ENCODE peak calls at places on chromosomes 12 and 14, in eight cellular contexts. Q is cardiac muscle cell, G is right cardiac atrium, U is NT2/D1, X is fibroblast of mammary gland, A is hepatocyte, O is sigmoid colon, K is pancreas. B is an unnamed sample.

GRCh38 chr12:26872623-26873022 is 39.6 kb upstream of the ITPR2 start:
- DNase-seq in Q (no peak), G (no peak), U (no peak), X (no peak), A (no peak), O (no peak), K (no peak), B (no peak)

GRCh38 chr12:130765186-130765659 is 49.1 kb upstream of the RIMBP2 start:
- DNase-seq in Q (no peak), G (no peak), U (no peak), X (peak; percentile 44), A (no peak), O (no peak), K (no peak), B (peak; percentile 33)

GRCh38 chr12:114392909-114393308 is 13.0 kb downstream of the TBX5 start:
- DNase-seq in Q (no peak), G (no peak), U (no peak), X (no peak), A (no peak), O (no peak), K (no peak), B (no peak)

GRCh38 chr12:8471093-8471492 is 15.3 kb downstream of the CLEC6A start:
- DNase-seq in Q (no peak), G (no peak), U (no peak), X (no peak), A (no peak), O (no peak), K (no peak), B (no peak)

GRCh38 chr12:77845831-77846230 is 15.1 kb downstream of the NAV3 start:
- DNase-seq in Q (peak; percentile 52), G (no peak), U (no peak), X (peak; percentile 62), A (no peak), O (no peak), K (no peak), B (no peak)

GRCh38 chr12:84553331-84554117 is 359.1 kb downstream of the SLC6A15 start:
- DNase-seq in Q (no peak), G (no peak), U (no peak), X (no peak), A (no peak), O (no peak), K (no peak), B (no peak)

GRCh38 chr12:83042441-83043215 is 355.9 kb downstream of the TMTC2 start:
- DNase-seq in Q (peak; percentile 13), G (no peak), U (no peak), X (no peak), A (no peak), O (peak; percentile 59), K (no peak), B (no peak)

GRCh38 chr12:49954863-49955830 is 4.6 kb downstream of the AQP2 start:
- DNase-seq in Q (no peak), G (no peak), U (no peak), X (no peak), A (no peak), O (no peak), K (no peak), B (no peak)

GRCh38 chr12:108594-108993 is 42.0 kb downstream of the IQSEC3 start:
- DNase-seq in Q (no peak), G (peak; percentile 40), U (no peak), X (no peak), A (no peak), O (peak; percentile 68), K (peak; percentile 68), B (no peak)

GRCh38 chr14:45679852-45680251 is 426.9 kb upstream of the MIS18BP1 start:
- DNase-seq in Q (peak; percentile 29), G (no peak), U (no peak), X (peak; percentile 73), A (no peak), O (no peak), K (no peak), B (no peak)

GRCh38 chr12:53097564-53098353 is at the start of gene IGFBP6:
- DNase-seq in Q (peak; percentile 44), G (peak; percentile 78), U (no peak), X (peak; percentile 34), A (peak; percentile 82), O (peak; percentile 85), K (peak; percentile 77), B (no peak)

GRCh38 chr12:104219908-104220404 is 4.4 kb downstream of the TXNRD1 start:
- DNase-seq in Q (no peak), G (no peak), U (no peak), X (peak; percentile 83), A (peak; percentile 75), O (no peak), K (no peak), B (peak; percentile 99)

GRCh38 chr12:89414322-89414721 is 62.0 kb upstream of the DUSP6 start:
- DNase-seq in Q (no peak), G (no peak), U (no peak), X (no peak), A (no peak), O (no peak), K (no peak), B (no peak)

GRCh38 chr14:23376477-23377200 is at the start of gene CMTM5:
- DNase-seq in Q (peak; percentile 33), G (peak; percentile 57), U (no peak), X (no peak), A (no peak), O (peak; percentile 80), K (no peak), B (no peak)

GRCh38 chr14:101665478-101666078 is 95.9 kb upstream of the PPP2R5C start:
- DNase-seq in Q (peak; percentile 55), G (no peak), U (peak; percentile 22), X (peak; percentile 43), A (peak; percentile 60), O (no peak), K (no peak), B (peak; percentile 56)

GRCh38 chr12:26631846-26632245 is 201.1 kb downstream of the ITPR2 start:
- DNase-seq in Q (peak; percentile 42), G (no peak), U (no peak), X (no peak), A (no peak), O (no peak), K (no peak), B (no peak)

GRCh38 chr12:1054103-1054838 is 63.2 kb downstream of the ERC1 start:
- DNase-seq in Q (peak; percentile 16), G (no peak), U (peak; percentile 63), X (no peak), A (peak; percentile 9), O (no peak), K (no peak), B (no peak)

GRCh38 chr12:66060361-66060907 is 70.1 kb downstream of the LLPH start:
- DNase-seq in Q (no peak), G (no peak), U (no peak), X (no peak), A (no peak), O (no peak), K (no peak), B (no peak)

GRCh38 chr12:66052988-66053615 is 77.4 kb downstream of the LLPH start:
- DNase-seq in Q (no peak), G (no peak), U (no peak), X (no peak), A (no peak), O (no peak), K (no peak), B (no peak)

GRCh38 chr12:66051361-66051760 is 79.2 kb downstream of the LLPH start:
- DNase-seq in Q (no peak), G (no peak), U (no peak), X (no peak), A (no peak), O (no peak), K (no peak), B (no peak)

GRCh38 chr12:66059670-66060069 is 70.9 kb downstream of the LLPH start:
- DNase-seq in Q (no peak), G (no peak), U (no peak), X (no peak), A (no peak), O (no peak), K (no peak), B (no peak)

GRCh38 chr12:66055837-66056319 is 74.7 kb downstream of the LLPH start:
- DNase-seq in Q (no peak), G (no peak), U (no peak), X (peak; percentile 29), A (no peak), O (no peak), K (no peak), B (no peak)
- H3K4me3 ChIP-seq in Q (no peak overlapping the region), G (no peak overlapping the region), U (no peak overlapping the region), X (no peak overlapping the region), A (no peak overlapping the region), O (no peak overlapping the region), K (no peak overlapping the region), B (no peak overlapping the region)

GRCh38 chr12:2161478-2161877 is 108.7 kb downstream of the CACNA1C start:
- DNase-seq in Q (peak; percentile 81), G (peak; percentile 86), U (no peak), X (peak; percentile 84), A (no peak), O (peak; percentile 97), K (peak; percentile 37), B (peak; percentile 86)
- H3K4me3 ChIP-seq in Q (no peak overlapping the region), G (no peak overlapping the region), U (no peak overlapping the region), X (no peak overlapping the region), A (no peak overlapping the region), O (no peak overlapping the region), K (no peak overlapping the region), B (no peak overlapping the region)

GRCh38 chr12:21940549-21940948 is 677 bp downstream of the ABCC9 start:
- DNase-seq in Q (no peak), G (no peak), U (peak; percentile 16), X (peak; percentile 28), A (no peak), O (no peak), K (no peak), B (no peak)

GRCh38 chr12:21945002-21945401 is 3.8 kb upstream of the ABCC9 start:
- DNase-seq in Q (no peak), G (no peak), U (no peak), X (no peak), A (no peak), O (no peak), K (no peak), B (no peak)

GRCh38 chr12:21941522-21942376 is 523 bp upstream of the ABCC9 start:
- DNase-seq in Q (peak; percentile 58), G (peak; percentile 77), U (peak; percentile 68), X (peak; percentile 69), A (peak; percentile 75), O (peak; percentile 87), K (peak; percentile 60), B (no peak)

GRCh38 chr12:21940972-21941521 is at the start of gene ABCC9:
- DNase-seq in Q (peak; percentile 35), G (peak; percentile 62), U (peak; percentile 65), X (peak; percentile 58), A (peak; percentile 46), O (peak; percentile 81), K (peak; percentile 55), B (no peak)

GRCh38 chr12:21942377-21942703 is 1.1 kb upstream of the ABCC9 start:
- DNase-seq in Q (no peak), G (no peak), U (no peak), X (no peak), A (no peak), O (no peak), K (no peak), B (no peak)
- H3K4me3 ChIP-seq in Q (peak overlapping the region; percentile 43), G (peak overlapping the region; percentile 75), U (peak overlapping the region; percentile 73), X (peak overlapping the region; percentile 61), A (peak overlapping the region; percentile 70), O (peak overlapping the region; percentile 59), K (peak overlapping the region; percentile 48), B (no peak overlapping the region)

DNA sequence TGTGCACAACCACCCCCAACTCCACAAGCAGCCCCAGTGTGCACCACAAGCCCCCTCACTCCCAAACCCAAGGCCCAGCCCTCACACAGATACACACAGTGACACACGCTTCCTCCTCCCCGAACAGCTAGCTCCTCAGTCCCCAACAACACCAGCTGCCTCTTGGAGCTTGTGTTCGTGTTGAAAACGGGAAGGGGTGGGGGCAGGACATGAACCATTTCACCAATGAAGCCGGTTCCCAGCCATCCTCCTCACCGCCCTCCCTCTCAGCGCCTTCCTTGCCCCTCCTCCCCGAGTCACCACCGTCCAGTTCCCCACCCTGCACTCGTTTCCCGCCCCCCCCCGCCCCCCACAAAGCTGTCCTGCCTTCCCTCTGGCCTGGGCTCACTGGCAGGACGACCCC is 349 bp upstream of the GPR162 start:
- DNase-seq in Q (peak; percentile 89), G (peak; percentile 83), U (peak; percentile 89), X (peak; percentile 73), A (peak; percentile 73), O (peak; percentile 93), K (peak; percentile 37), B (no peak)
- H3K4me3 ChIP-seq in Q (peak overlapping the region; percentile 47), G (peak overlapping the region; percentile 58), U (peak overlapping the region; percentile 66), X (peak overlapping the region; percentile 41), A (peak overlapping the region; percentile 44), O (peak overlapping the region; percentile 58), K (peak overlapping the region; percentile 36), B (no peak overlapping the region)